ENCODE peak calls at places on chromosome 18, in six cellular contexts. H is GM12878, X is HL-60, A is K562, N is H1, I is HepG2. M is an unnamed sample.
A peak's percentile ranks its signal among the peaks of the same experiment; 100 is the strongest.

GRCh38 chr18:10841203-10841602 is 308.2 kb downstream of the PIEZO2 start:
- DNase-seq in H (no peak), X (no peak), A (no peak), N (no peak), I (no peak), M (no peak)

GRCh38 chr18:32086866-32087265 is 4.8 kb upstream of the RNF138 start:
- DNase-seq in H (no peak), X (peak; percentile 69), A (no peak), N (no peak), I (no peak), M (no peak)

GRCh38 chr18:44474596-44474995 is 206.1 kb upstream of the SETBP1 start:
- DNase-seq in H (no peak), X (no peak), A (no peak), N (no peak), I (no peak), M (no peak)

GRCh38 chr18:58578835-58579560 is 49.9 kb downstream of the ALPK2 start:
- DNase-seq in H (no peak), X (no peak), A (no peak), N (no peak), I (peak; percentile 28), M (no peak)

GRCh38 chr18:59696311-59697235 is 650 bp downstream of the CCBE1 start:
- DNase-seq in H (no peak), X (no peak), A (no peak), N (no peak), I (no peak), M (no peak)

GRCh38 chr18:76588591-76589303 is 93.7 kb upstream of the ZNF516 start:
- DNase-seq in H (no peak), X (no peak), A (no peak), N (no peak), I (no peak), M (no peak)

GRCh38 chr18:71743634-71744033 is 800.5 kb downstream of the CBLN2 start:
- DNase-seq in H (no peak), X (no peak), A (no peak), N (no peak), I (no peak), M (no peak)

GRCh38 chr18:73824684-73825083 is 322.9 kb downstream of the FBXO15 start:
- DNase-seq in H (no peak), X (no peak), A (no peak), N (no peak), I (no peak), M (no peak)

GRCh38 chr18:48852292-48852691 is 98.5 kb downstream of the SMAD7 start:
- DNase-seq in H (no peak), X (no peak), A (no peak), N (no peak), I (no peak), M (no peak)

GRCh38 chr18:43481069-43481468 is 203.8 kb upstream of the SYT4 start:
- DNase-seq in H (no peak), X (no peak), A (no peak), N (no peak), I (no peak), M (no peak)

GRCh38 chr18:12001400-12001799 is 20.1 kb downstream of the IMPA2 start:
- DNase-seq in H (no peak), X (no peak), A (no peak), N (no peak), I (no peak), M (no peak)

GRCh38 chr18:21391074-21391673 is 149.1 kb downstream of the GREB1L start:
- DNase-seq in H (peak; percentile 35), X (no peak), A (no peak), N (no peak), I (no peak), M (no peak)

GRCh38 chr18:28095631-28096030 is 81.3 kb downstream of the CDH2 start:
- DNase-seq in H (no peak), X (no peak), A (no peak), N (no peak), I (no peak), M (no peak)

GRCh38 chr18:10205136-10205535 is 249.3 kb upstream of the APCDD1 start:
- DNase-seq in H (no peak), X (no peak), A (no peak), N (no peak), I (no peak), M (peak; percentile 32)

GRCh38 chr18:29164020-29164706 is 987.2 kb upstream of the CDH2 start:
- DNase-seq in H (no peak), X (no peak), A (no peak), N (no peak), I (peak; percentile 3), M (no peak)

GRCh38 chr18:63017977-63018376 is 301.6 kb downstream of the BCL2 start:
- DNase-seq in H (no peak), X (no peak), A (no peak), N (no peak), I (no peak), M (no peak)

GRCh38 chr18:61368001-61368400 is 34.8 kb downstream of the CDH20 start:
- DNase-seq in H (no peak), X (no peak), A (no peak), N (no peak), I (no peak), M (no peak)

GRCh38 chr18:58225101-58225500 is 181.1 kb downstream of the NEDD4L start:
- DNase-seq in H (peak; percentile 71), X (no peak), A (no peak), N (no peak), I (no peak), M (no peak)

GRCh38 chr18:70243131-70243530 is 37.6 kb upstream of the RTTN start:
- DNase-seq in H (no peak), X (no peak), A (no peak), N (no peak), I (no peak), M (no peak)

GRCh38 chr18:76564117-76564516 is 69.1 kb upstream of the ZNF516 start:
- DNase-seq in H (no peak), X (no peak), A (no peak), N (no peak), I (no peak), M (no peak)

GRCh38 chr18:20971886-20972267 is 139.7 kb downstream of the ROCK1 start:
- DNase-seq in H (no peak), X (peak; percentile 20), A (peak; percentile 23), N (no peak), I (peak; percentile 23), M (peak; percentile 23)

GRCh38 chr18:58396966-58397365 is 231.9 kb downstream of the ALPK2 start:
- DNase-seq in H (no peak), X (no peak), A (no peak), N (no peak), I (no peak), M (no peak)

GRCh38 chr18:69817335-69817935 is 130.2 kb downstream of the CD226 start:
- DNase-seq in H (no peak), X (no peak), A (no peak), N (no peak), I (no peak), M (no peak)

GRCh38 chr18:59923539-59924196 is 23.9 kb downstream of the PMAIP1 start:
- DNase-seq in H (no peak), X (no peak), A (no peak), N (no peak), I (no peak), M (no peak)

GRCh38 chr18:67672142-67672541 is 155.6 kb upstream of the DSEL start:
- DNase-seq in H (no peak), X (no peak), A (no peak), N (no peak), I (no peak), M (no peak)

GRCh38 chr18:50307738-50308470 is 20.4 kb upstream of the CXXC1 start:
- DNase-seq in H (peak; percentile 73), X (peak; percentile 99), A (peak; percentile 60), N (peak; percentile 53), I (peak; percentile 85), M (peak; percentile 94)

GRCh38 chr18:77035380-77035779 is 97.2 kb downstream of the MBP start:
- DNase-seq in H (no peak), X (no peak), A (no peak), N (no peak), I (no peak), M (no peak)

GRCh38 chr18:49949991-49950395 is 136.7 kb upstream of the ACAA2 start:
- DNase-seq in H (no peak), X (no peak), A (no peak), N (no peak), I (no peak), M (no peak)

GRCh38 chr18:48468151-48468550 is 59.0 kb upstream of the ZBTB7C start:
- DNase-seq in H (no peak), X (no peak), A (no peak), N (no peak), I (no peak), M (no peak)

GRCh38 chr18:51578403-51578980 is 381.0 kb upstream of the MEX3C start:
- DNase-seq in H (no peak), X (no peak), A (no peak), N (no peak), I (no peak), M (no peak)

GRCh38 chr18:76572517-76573247 is 77.6 kb upstream of the ZNF516 start:
- DNase-seq in H (no peak), X (no peak), A (no peak), N (no peak), I (peak; percentile 34), M (no peak)

GRCh38 chr18:35856178-35856577 is 116.3 kb upstream of the RMP24 start:
- DNase-seq in H (no peak), X (no peak), A (no peak), N (no peak), I (no peak), M (no peak)

GRCh38 chr18:59634096-59634495 is 63.1 kb downstream of the CCBE1 start:
- DNase-seq in H (no peak), X (no peak), A (no peak), N (no peak), I (no peak), M (no peak)

DNA sequence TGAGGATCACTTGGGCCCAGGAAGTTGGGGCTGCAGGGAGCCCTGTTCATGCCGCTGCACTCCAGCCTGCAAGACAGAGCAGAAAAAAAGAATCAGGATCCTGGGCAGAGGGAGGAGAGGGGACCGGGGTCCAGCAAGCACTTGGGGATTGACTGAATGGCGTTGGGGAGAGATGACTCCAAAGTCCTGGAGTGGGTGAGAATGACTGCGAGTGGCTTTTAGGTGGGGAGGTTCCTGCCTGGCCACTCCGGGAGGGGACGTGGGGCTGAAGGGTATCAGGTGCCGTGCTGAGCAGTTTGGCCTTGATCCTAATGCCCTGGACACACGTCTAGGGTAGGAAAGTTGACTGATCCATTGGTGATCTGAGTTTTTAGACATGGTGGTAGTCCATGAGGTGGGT is 3.5 kb upstream of the NFATC1 start:
- DNase-seq in H (no peak), X (no peak), A (no peak), N (no peak), I (no peak), M (no peak)
- TF ChIP-seq GABPA in H (no peak), X (no peak), A (no peak), N (no peak), I (no peak), M (no peak)

GRCh38 chr18:9094307-9095226 is 7.9 kb upstream of the NDUFV2 start:
- DNase-seq in H (no peak), X (no peak), A (no peak), N (no peak), I (peak; percentile 92), M (no peak)
- TF ChIP-seq GABPA in H (no peak), X (no peak), A (peak; percentile 17), N (no peak), I (no peak), M (no peak)

GRCh38 chr18:41484069-41484468 is 471.0 kb upstream of the PIK3C3 start:
- DNase-seq in H (no peak), X (no peak), A (no peak), N (no peak), I (no peak), M (no peak)
- TF ChIP-seq GABPA in H (no peak), X (no peak), A (no peak), N (no peak), I (no peak), M (no peak)

GRCh38 chr18:26911840-26912239 is 46.3 kb upstream of the AQP4 start:
- DNase-seq in H (no peak), X (no peak), A (no peak), N (no peak), I (no peak), M (no peak)
- TF ChIP-seq GABPA in H (no peak), X (no peak), A (no peak), N (no peak), I (no peak), M (no peak)

M was measured in SK-N-SH.